ENCODE peak calls at places on chromosomes 16 and 17, in six cellular contexts. One of them, this sample, is unnamed.
A peak's percentile ranks its signal among the peaks of the same experiment; 100 is the strongest.

GRCh38 chr16:67959520-67959919 is 8.9 kb downstream of the SLC12A4 start:
- DNase-seq in amygdala: no peak
- DNase-seq in activated CD4-positive, CD25-positive, alpha-beta regulatory T cell treated with anti-CD3 and anti-CD28 coated beads, Interleukin-2, amount 50 U/mL, for 16 hours: no peak
- DNase-seq in activated T-cell treated with anti-CD3 and anti-CD28 coated beads, Interleukin-2, amount 50 U/mL, for 4 hours: no peak
- DNase-seq in ovary: peak; percentile 66
- DNase-seq in CD8-positive, alpha-beta T cell: no peak
- DNase-seq in this sample: no peak

GRCh38 chr17:74968361-74968780 is 4.2 kb downstream of the HID1 start:
- DNase-seq in amygdala: no peak
- DNase-seq in activated CD4-positive, CD25-positive, alpha-beta regulatory T cell treated with anti-CD3 and anti-CD28 coated beads, Interleukin-2, amount 50 U/mL, for 16 hours: no peak
- DNase-seq in activated T-cell treated with anti-CD3 and anti-CD28 coated beads, Interleukin-2, amount 50 U/mL, for 4 hours: no peak
- DNase-seq in ovary: no peak
- DNase-seq in CD8-positive, alpha-beta T cell: no peak
- DNase-seq in this sample: no peak

GRCh38 chr16:3458278-3458851 is 14.9 kb downstream of the NAA60 start:
- DNase-seq in amygdala: no peak
- DNase-seq in activated CD4-positive, CD25-positive, alpha-beta regulatory T cell treated with anti-CD3 and anti-CD28 coated beads, Interleukin-2, amount 50 U/mL, for 16 hours: no peak
- DNase-seq in activated T-cell treated with anti-CD3 and anti-CD28 coated beads, Interleukin-2, amount 50 U/mL, for 4 hours: no peak
- DNase-seq in ovary: peak; percentile 64
- DNase-seq in CD8-positive, alpha-beta T cell: no peak
- DNase-seq in this sample: no peak

GRCh38 chr17:50763716-50764450 is 3.4 kb downstream of the ANKRD40CL start:
- DNase-seq in amygdala: no peak
- DNase-seq in activated CD4-positive, CD25-positive, alpha-beta regulatory T cell treated with anti-CD3 and anti-CD28 coated beads, Interleukin-2, amount 50 U/mL, for 16 hours: no peak
- DNase-seq in activated T-cell treated with anti-CD3 and anti-CD28 coated beads, Interleukin-2, amount 50 U/mL, for 4 hours: no peak
- DNase-seq in ovary: no peak
- DNase-seq in CD8-positive, alpha-beta T cell: no peak
- DNase-seq in this sample: no peak

GRCh38 chr17:44010966-44011647 is 3.7 kb downstream of the TMEM101 start:
- DNase-seq in amygdala: no peak
- DNase-seq in activated CD4-positive, CD25-positive, alpha-beta regulatory T cell treated with anti-CD3 and anti-CD28 coated beads, Interleukin-2, amount 50 U/mL, for 16 hours: no peak
- DNase-seq in activated T-cell treated with anti-CD3 and anti-CD28 coated beads, Interleukin-2, amount 50 U/mL, for 4 hours: no peak
- DNase-seq in ovary: no peak
- DNase-seq in CD8-positive, alpha-beta T cell: no peak
- DNase-seq in this sample: no peak

GRCh38 chr16:22123146-22123545 is 30.8 kb downstream of the VWA3A start:
- DNase-seq in amygdala: no peak
- DNase-seq in activated CD4-positive, CD25-positive, alpha-beta regulatory T cell treated with anti-CD3 and anti-CD28 coated beads, Interleukin-2, amount 50 U/mL, for 16 hours: no peak
- DNase-seq in activated T-cell treated with anti-CD3 and anti-CD28 coated beads, Interleukin-2, amount 50 U/mL, for 4 hours: no peak
- DNase-seq in ovary: no peak
- DNase-seq in CD8-positive, alpha-beta T cell: no peak
- DNase-seq in this sample: no peak

GRCh38 chr16:68408428-68408827 is 39.9 kb downstream of the SMPD3 start:
- DNase-seq in amygdala: no peak
- DNase-seq in activated CD4-positive, CD25-positive, alpha-beta regulatory T cell treated with anti-CD3 and anti-CD28 coated beads, Interleukin-2, amount 50 U/mL, for 16 hours: no peak
- DNase-seq in activated T-cell treated with anti-CD3 and anti-CD28 coated beads, Interleukin-2, amount 50 U/mL, for 4 hours: no peak
- DNase-seq in ovary: no peak
- DNase-seq in CD8-positive, alpha-beta T cell: no peak
- DNase-seq in this sample: no peak

GRCh38 chr17:7078711-7079110 is 1.3 kb downstream of the CLEC10A start:
- DNase-seq in amygdala: no peak
- DNase-seq in activated CD4-positive, CD25-positive, alpha-beta regulatory T cell treated with anti-CD3 and anti-CD28 coated beads, Interleukin-2, amount 50 U/mL, for 16 hours: no peak
- DNase-seq in activated T-cell treated with anti-CD3 and anti-CD28 coated beads, Interleukin-2, amount 50 U/mL, for 4 hours: no peak
- DNase-seq in ovary: no peak
- DNase-seq in CD8-positive, alpha-beta T cell: no peak
- DNase-seq in this sample: no peak

GRCh38 chr17:41322264-41322902 is 6.9 kb upstream of the KRTAP17-1 start:
- DNase-seq in amygdala: no peak
- DNase-seq in activated CD4-positive, CD25-positive, alpha-beta regulatory T cell treated with anti-CD3 and anti-CD28 coated beads, Interleukin-2, amount 50 U/mL, for 16 hours: no peak
- DNase-seq in activated T-cell treated with anti-CD3 and anti-CD28 coated beads, Interleukin-2, amount 50 U/mL, for 4 hours: no peak
- DNase-seq in ovary: no peak
- DNase-seq in CD8-positive, alpha-beta T cell: no peak
- DNase-seq in this sample: no peak

GRCh38 chr17:82828875-82829487 is 10.8 kb downstream of the ZNF750 start:
- DNase-seq in amygdala: no peak
- DNase-seq in activated CD4-positive, CD25-positive, alpha-beta regulatory T cell treated with anti-CD3 and anti-CD28 coated beads, Interleukin-2, amount 50 U/mL, for 16 hours: no peak
- DNase-seq in activated T-cell treated with anti-CD3 and anti-CD28 coated beads, Interleukin-2, amount 50 U/mL, for 4 hours: no peak
- DNase-seq in ovary: peak; percentile 27
- DNase-seq in CD8-positive, alpha-beta T cell: no peak
- DNase-seq in this sample: no peak

This sample was measured in stimulated activated naive B cell treated with anti-CD40 and anti-IgM and Interleukin-4, amounts not matched to agents 10 μg/mL and 1 μg/mL and 100 μg/mL, for 72 hours.